ENCODE peak calls at places on chromosome 3, in seven cellular contexts. One of them, this sample, is unnamed. For H3K4me1, the result is how much of the 10 kb centered on the place peaks cover.

GRCh38 chr3:123660900-123661299 is 76.0 kb upstream of the HACD2 start:
- DNase-seq in left ventricle myocardium inferior: peak
- DNase-seq in SK-N-SH: peak
- DNase-seq in lower lobe of right lung: peak
- DNase-seq in cardiac muscle cell: peak
- DNase-seq in body of pancreas: peak
- DNase-seq in tibial artery: peak
- DNase-seq in this sample: peak

GRCh38 chr3:192467230-192468186 is 259.8 kb downstream of the FGF12 start:
- DNase-seq in lower lobe of right lung: no peak
- DNase-seq in left ventricle myocardium inferior: no peak
- DNase-seq in cardiac muscle cell: peak
- DNase-seq in body of pancreas: peak
- DNase-seq in SK-N-SH: peak
- DNase-seq in tibial artery: no peak
- DNase-seq in this sample: peak

GRCh38 chr3:125261031-125261430 is 48.5 kb upstream of the SLC12A8 start:
- DNase-seq in left ventricle myocardium inferior: no peak
- DNase-seq in body of pancreas: no peak
- DNase-seq in lower lobe of right lung: no peak
- DNase-seq in cardiac muscle cell: no peak
- DNase-seq in SK-N-SH: no peak
- DNase-seq in tibial artery: no peak
- DNase-seq in this sample: no peak

GRCh38 chr3:192571197-192571791 is 156.0 kb downstream of the FGF12 start:
- DNase-seq in lower lobe of right lung: peak
- DNase-seq in tibial artery: peak
- DNase-seq in cardiac muscle cell: peak
- DNase-seq in SK-N-SH: peak
- DNase-seq in body of pancreas: peak
- DNase-seq in left ventricle myocardium inferior: peak
- DNase-seq in this sample: peak

GRCh38 chr3:143507735-143508580 is 340.3 kb downstream of the SLC9A9 start:
- DNase-seq in cardiac muscle cell: peak
- DNase-seq in SK-N-SH: no peak
- DNase-seq in lower lobe of right lung: no peak
- DNase-seq in tibial artery: no peak
- DNase-seq in left ventricle myocardium inferior: no peak
- DNase-seq in body of pancreas: no peak
- DNase-seq in this sample: peak

GRCh38 chr3:100413619-100414018 is 12.3 kb downstream of the LNP1 start:
- DNase-seq in lower lobe of right lung: no peak
- DNase-seq in tibial artery: no peak
- DNase-seq in body of pancreas: no peak
- DNase-seq in left ventricle myocardium inferior: no peak
- DNase-seq in SK-N-SH: no peak
- DNase-seq in cardiac muscle cell: no peak
- DNase-seq in this sample: no peak

GRCh38 chr3:189849262-189849661 is 218.1 kb downstream of the TP63 start:
- DNase-seq in cardiac muscle cell: no peak
- DNase-seq in tibial artery: no peak
- DNase-seq in body of pancreas: no peak
- DNase-seq in left ventricle myocardium inferior: no peak
- DNase-seq in lower lobe of right lung: no peak
- DNase-seq in SK-N-SH: no peak
- DNase-seq in this sample: no peak

GRCh38 chr3:100226712-100227429 is 33.9 kb upstream of the TBC1D23 start:
- DNase-seq in body of pancreas: no peak
- DNase-seq in lower lobe of right lung: no peak
- DNase-seq in SK-N-SH: no peak
- DNase-seq in left ventricle myocardium inferior: no peak
- DNase-seq in tibial artery: no peak
- DNase-seq in cardiac muscle cell: peak
- DNase-seq in this sample: no peak

GRCh38 chr3:186225603-186226002 is 116.7 kb upstream of the ETV5 start:
- DNase-seq in SK-N-SH: no peak
- DNase-seq in lower lobe of right lung: no peak
- DNase-seq in body of pancreas: no peak
- DNase-seq in cardiac muscle cell: no peak
- DNase-seq in tibial artery: no peak
- DNase-seq in left ventricle myocardium inferior: no peak
- DNase-seq in this sample: no peak

GRCh38 chr3:76661527-76662250 is 378.2 kb upstream of the ROBO2 start:
- DNase-seq in lower lobe of right lung: no peak
- DNase-seq in body of pancreas: no peak
- DNase-seq in tibial artery: no peak
- DNase-seq in SK-N-SH: no peak
- DNase-seq in left ventricle myocardium inferior: no peak
- DNase-seq in cardiac muscle cell: no peak
- DNase-seq in this sample: no peak

GRCh38 chr3:108527827-108528226 is 17.4 kb upstream of the MYH15 start:
- DNase-seq in cardiac muscle cell: no peak
- DNase-seq in lower lobe of right lung: no peak
- DNase-seq in left ventricle myocardium inferior: no peak
- DNase-seq in body of pancreas: no peak
- DNase-seq in tibial artery: no peak
- DNase-seq in SK-N-SH: no peak
- DNase-seq in this sample: no peak

GRCh38 chr3:34175636-34176186 is 377.3 kb downstream of the PDCD6IP start:
- DNase-seq in SK-N-SH: no peak
- DNase-seq in body of pancreas: no peak
- DNase-seq in cardiac muscle cell: no peak
- DNase-seq in tibial artery: no peak
- DNase-seq in lower lobe of right lung: no peak
- DNase-seq in left ventricle myocardium inferior: no peak
- DNase-seq in this sample: no peak

GRCh38 chr3:197580253-197580691 is 24.5 kb upstream of the BDH1 start:
- DNase-seq in SK-N-SH: no peak
- DNase-seq in lower lobe of right lung: no peak
- DNase-seq in tibial artery: no peak
- DNase-seq in cardiac muscle cell: no peak
- DNase-seq in left ventricle myocardium inferior: no peak
- DNase-seq in body of pancreas: no peak
- DNase-seq in this sample: no peak

GRCh38 chr3:184291044-184291737 is 7.8 kb upstream of the PSMD2 start:
- DNase-seq in lower lobe of right lung: no peak
- DNase-seq in body of pancreas: no peak
- DNase-seq in left ventricle myocardium inferior: no peak
- DNase-seq in cardiac muscle cell: no peak
- DNase-seq in tibial artery: no peak
- DNase-seq in SK-N-SH: no peak
- DNase-seq in this sample: no peak

GRCh38 chr3:38805765-38806386 is 10.1 kb downstream of the SCN10A start:
- DNase-seq in body of pancreas: peak
- DNase-seq in lower lobe of right lung: no peak
- DNase-seq in cardiac muscle cell: peak
- DNase-seq in left ventricle myocardium inferior: no peak
- DNase-seq in SK-N-SH: no peak
- DNase-seq in tibial artery: no peak
- DNase-seq in this sample: peak

GRCh38 chr3:99659965-99660364 is 21.6 kb downstream of the COL8A1 start:
- DNase-seq in cardiac muscle cell: peak
- DNase-seq in left ventricle myocardium inferior: no peak
- DNase-seq in body of pancreas: no peak
- DNase-seq in SK-N-SH: no peak
- DNase-seq in tibial artery: peak
- DNase-seq in lower lobe of right lung: peak
- DNase-seq in this sample: no peak

GRCh38 chr3:151539599-151539998 is 78.7 kb upstream of the IGSF10 start:
- DNase-seq in lower lobe of right lung: no peak
- DNase-seq in body of pancreas: no peak
- DNase-seq in left ventricle myocardium inferior: no peak
- DNase-seq in SK-N-SH: no peak
- DNase-seq in tibial artery: no peak
- DNase-seq in cardiac muscle cell: no peak
- DNase-seq in this sample: no peak

GRCh38 chr3:46400000-46400734 is 6.7 kb downstream of the CCR5AS start:
- DNase-seq in body of pancreas: no peak
- DNase-seq in SK-N-SH: no peak
- DNase-seq in cardiac muscle cell: peak
- DNase-seq in lower lobe of right lung: no peak
- DNase-seq in tibial artery: no peak
- DNase-seq in left ventricle myocardium inferior: no peak
- DNase-seq in this sample: no peak

GRCh38 chr3:158552124-158552523 is 18.9 kb upstream of the MLF1 start:
- DNase-seq in tibial artery: no peak
- DNase-seq in SK-N-SH: no peak
- DNase-seq in body of pancreas: no peak
- DNase-seq in lower lobe of right lung: no peak
- DNase-seq in left ventricle myocardium inferior: no peak
- DNase-seq in cardiac muscle cell: no peak
- DNase-seq in this sample: no peak
- H3K27ac ChIP-seq in tibial artery: no peak
- H3K27ac ChIP-seq in SK-N-SH: no peak
- H3K27ac ChIP-seq in body of pancreas: no peak
- H3K27ac ChIP-seq in lower lobe of right lung: no peak
- H3K27ac ChIP-seq in left ventricle myocardium inferior: no peak
- H3K27ac ChIP-seq in cardiac muscle cell: no peak
- H3K27ac ChIP-seq in this sample: no peak

DNA sequence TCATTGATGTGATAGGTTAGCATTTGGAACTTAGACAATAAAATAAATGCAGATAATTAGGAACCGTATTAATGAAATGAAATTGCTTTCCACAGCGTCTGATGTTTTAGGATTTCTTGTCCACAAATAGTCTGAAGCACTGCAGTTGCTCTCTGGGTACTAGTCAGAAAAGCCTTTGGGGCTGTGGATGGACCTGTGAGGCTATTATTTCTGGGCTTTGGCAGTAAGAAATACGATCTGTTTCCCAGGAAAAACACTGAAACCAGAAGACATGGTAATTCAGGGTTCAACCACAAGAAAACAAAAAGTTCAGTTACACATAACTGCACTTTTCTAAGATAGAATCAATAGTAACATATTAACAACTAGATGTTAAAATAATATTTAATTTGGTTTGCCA is 868.0 kb downstream of the ROBO1 start:
- DNase-seq in body of pancreas: no peak
- DNase-seq in left ventricle myocardium inferior: no peak
- DNase-seq in tibial artery: no peak
- DNase-seq in lower lobe of right lung: no peak
- DNase-seq in SK-N-SH: no peak
- DNase-seq in cardiac muscle cell: no peak
- DNase-seq in this sample: no peak
- TF ChIP-seq CTCF in body of pancreas: no peak
- TF ChIP-seq CTCF in left ventricle myocardium inferior: no peak
- TF ChIP-seq CTCF in tibial artery: no peak
- TF ChIP-seq CTCF in lower lobe of right lung: no peak
- TF ChIP-seq CTCF in SK-N-SH: no peak
- TF ChIP-seq CTCF in cardiac muscle cell: no peak
- TF ChIP-seq CTCF in this sample: no peak

GRCh38 chr3:12964713-12965612 is 108.3 kb downstream of the IQSEC1 start:
- DNase-seq in lower lobe of right lung: no peak
- DNase-seq in tibial artery: no peak
- DNase-seq in left ventricle myocardium inferior: no peak
- DNase-seq in SK-N-SH: no peak
- DNase-seq in cardiac muscle cell: no peak
- DNase-seq in body of pancreas: peak
- DNase-seq in this sample: no peak

GRCh38 chr3:12965999-12966846 is 107.0 kb downstream of the IQSEC1 start:
- DNase-seq in left ventricle myocardium inferior: no peak
- DNase-seq in cardiac muscle cell: no peak
- DNase-seq in lower lobe of right lung: no peak
- DNase-seq in tibial artery: no peak
- DNase-seq in SK-N-SH: no peak
- DNase-seq in body of pancreas: no peak
- DNase-seq in this sample: no peak

GRCh38 chr3:12968541-12968940 is 104.7 kb downstream of the IQSEC1 start:
- DNase-seq in lower lobe of right lung: no peak
- DNase-seq in SK-N-SH: no peak
- DNase-seq in left ventricle myocardium inferior: no peak
- DNase-seq in body of pancreas: no peak
- DNase-seq in cardiac muscle cell: no peak
- DNase-seq in tibial artery: no peak
- DNase-seq in this sample: peak

GRCh38 chr3:12967751-12968209 is 105.4 kb downstream of the IQSEC1 start:
- DNase-seq in body of pancreas: peak
- DNase-seq in lower lobe of right lung: peak
- DNase-seq in left ventricle myocardium inferior: peak
- DNase-seq in tibial artery: peak
- DNase-seq in SK-N-SH: peak
- DNase-seq in cardiac muscle cell: peak
- DNase-seq in this sample: peak

DNA sequence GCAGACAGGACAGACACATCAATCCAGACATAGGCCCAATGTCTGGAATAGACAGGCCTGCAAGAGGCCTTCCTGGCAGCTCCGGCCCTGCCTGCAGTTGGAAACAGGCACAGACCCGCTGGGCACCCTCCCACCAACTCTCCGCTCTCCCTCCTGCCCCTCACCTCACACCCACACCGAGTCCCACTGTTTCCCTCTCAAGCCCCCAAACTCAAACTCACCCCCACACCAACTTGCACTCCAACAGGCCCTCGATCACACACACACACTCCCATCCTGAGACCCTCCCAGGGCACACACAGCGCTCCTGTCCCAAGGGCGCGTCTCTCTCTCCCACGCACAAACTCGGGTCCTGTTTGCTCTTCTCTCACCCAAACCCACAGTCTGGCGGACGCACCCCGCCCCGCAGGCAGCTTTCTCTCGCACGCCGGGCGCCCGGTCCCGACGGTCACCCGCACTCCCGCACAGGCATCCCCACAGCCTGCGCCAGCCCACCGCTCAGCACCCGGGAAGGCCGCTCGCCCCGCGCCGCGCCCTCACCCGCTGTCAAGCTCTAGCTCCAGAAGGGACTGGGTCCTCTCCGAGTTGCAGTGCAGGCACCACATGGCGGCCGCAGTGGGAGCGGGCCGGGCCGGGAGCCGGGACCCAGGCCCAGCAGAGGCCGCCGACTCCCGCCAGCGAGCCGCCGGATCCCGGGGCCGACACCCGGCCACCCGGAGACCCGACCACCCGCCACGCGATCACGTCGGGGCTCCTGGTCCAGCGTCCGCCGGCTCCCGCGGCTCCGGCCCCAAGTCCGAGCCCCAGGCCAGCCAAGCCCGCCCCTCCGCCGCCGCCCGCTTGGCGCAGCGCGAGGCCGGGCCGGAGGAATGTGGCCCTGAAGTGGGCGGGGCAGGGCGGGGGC is 106.1 kb downstream of the IQSEC1 start:
- DNase-seq in body of pancreas: no peak
- DNase-seq in tibial artery: peak
- DNase-seq in SK-N-SH: no peak
- DNase-seq in lower lobe of right lung: peak
- DNase-seq in cardiac muscle cell: peak
- DNase-seq in left ventricle myocardium inferior: no peak
- DNase-seq in this sample: no peak
- H3K4me1 ChIP-seq in body of pancreas: half or more
- H3K4me1 ChIP-seq in tibial artery: half or more
- H3K4me1 ChIP-seq in SK-N-SH: half or more
- H3K4me1 ChIP-seq in lower lobe of right lung: half or more
- H3K4me1 ChIP-seq in cardiac muscle cell: under half
- H3K4me1 ChIP-seq in left ventricle myocardium inferior: half or more
- H3K4me1 ChIP-seq in this sample: half or more

DNA sequence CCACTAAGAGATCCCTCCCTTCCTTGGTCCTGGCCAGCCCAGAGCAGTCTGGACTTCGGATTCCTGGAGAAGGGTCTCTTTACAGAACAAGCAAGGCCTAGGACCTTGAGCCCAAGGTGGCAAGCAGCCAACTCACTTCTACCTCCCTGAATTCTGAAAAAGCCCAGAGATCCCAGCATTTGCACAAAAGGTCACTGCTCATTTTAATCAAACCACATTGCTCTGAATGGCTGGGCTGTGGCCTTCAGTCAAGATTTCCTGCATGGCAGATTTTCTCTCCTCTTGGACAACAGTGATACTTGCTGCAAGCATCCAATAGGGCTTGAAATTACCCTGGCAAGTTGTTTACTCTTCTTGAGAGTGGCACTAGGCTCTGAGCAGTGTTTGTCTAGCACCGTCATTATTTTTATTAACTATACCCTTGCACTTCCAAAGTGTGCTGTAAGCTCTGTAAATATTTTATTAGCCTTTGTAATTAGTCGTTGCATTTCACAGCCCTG is 274.7 kb upstream of the CTNNB1 start:
- DNase-seq in SK-N-SH: no peak
- DNase-seq in body of pancreas: peak
- DNase-seq in tibial artery: no peak
- DNase-seq in left ventricle myocardium inferior: no peak
- DNase-seq in lower lobe of right lung: no peak
- DNase-seq in cardiac muscle cell: no peak
- DNase-seq in this sample: no peak
- H3K27ac ChIP-seq in SK-N-SH: no peak
- H3K27ac ChIP-seq in body of pancreas: no peak
- H3K27ac ChIP-seq in tibial artery: no peak
- H3K27ac ChIP-seq in left ventricle myocardium inferior: no peak
- H3K27ac ChIP-seq in lower lobe of right lung: no peak
- H3K27ac ChIP-seq in cardiac muscle cell: no peak
- H3K27ac ChIP-seq in this sample: no peak